ENCODE peak calls at places on chromosomes 3 and 15, in seven cellular contexts. H, I, D, K, U, O and J are unnamed samples. For H3K36me3, the result is how much of the 10 kb centered on the place peaks cover.

GRCh38 chr3:39882111-39882510 is 72.7 kb downstream of the MYRIP start:
- DNase-seq in D (no peak), H (no peak), O (no peak), K (no peak), U (no peak), I (no peak), J (no peak)

GRCh38 chr15:73601449-73602425 is 31.5 kb downstream of the NPTN start:
- DNase-seq in H (peak), U (peak), O (peak), D (peak), I (peak), K (peak), J (no peak)

GRCh38 chr3:32147509-32147908 is 41.1 kb downstream of the GPD1L start:
- DNase-seq in D (no peak), I (no peak), H (no peak), K (peak), U (no peak), O (no peak), J (no peak)

GRCh38 chr3:98817546-98817945 is 54.4 kb downstream of the ST3GAL6 start:
- DNase-seq in H (no peak), D (no peak), O (no peak), I (no peak), K (peak), U (no peak), J (no peak)

GRCh38 chr15:66145242-66146182 is 108.0 kb downstream of the MEGF11 start:
- DNase-seq in K (no peak), O (no peak), H (no peak), U (no peak), D (peak), I (no peak), J (no peak)

GRCh38 chr15:72790302-72790955 is 6.9 kb upstream of the ADPGK start:
- DNase-seq in U (no peak), I (no peak), O (no peak), D (no peak), H (no peak), K (peak), J (no peak)

GRCh38 chr15:96158938-96159337 is 171.6 kb upstream of the NR2F2 start:
- DNase-seq in D (no peak), U (no peak), O (no peak), K (no peak), H (peak), I (no peak), J (no peak)

GRCh38 chr15:70385052-70385451 is 287.3 kb upstream of the TLE3 start:
- DNase-seq in U (no peak), O (no peak), I (no peak), D (no peak), K (no peak), H (no peak), J (no peak)

GRCh38 chr15:46471096-46471495 is 836.3 kb downstream of the SQOR start:
- DNase-seq in I (no peak), H (no peak), K (no peak), O (no peak), U (no peak), D (no peak), J (no peak)

GRCh38 chr3:132726341-132726823 is 4.2 kb upstream of the NPHP3 start:
- DNase-seq in H (no peak), K (peak), I (no peak), O (no peak), U (no peak), D (no peak), J (no peak)

GRCh38 chr3:37016903-37017302 is 23.6 kb downstream of the MLH1 start:
- DNase-seq in K (no peak), H (no peak), D (no peak), I (no peak), O (no peak), U (no peak), J (no peak)

GRCh38 chr3:88235102-88235501 is 85.3 kb downstream of the C3orf38 start:
- DNase-seq in O (no peak), U (no peak), I (no peak), H (no peak), D (no peak), K (no peak), J (no peak)

GRCh38 chr15:94987085-94987484 is 755.7 kb downstream of the MCTP2 start:
- DNase-seq in K (no peak), I (no peak), U (no peak), O (no peak), H (no peak), D (no peak), J (no peak)
- TF ChIP-seq POLR2A in K (no peak), I (no peak), U (no peak), O (no peak), H (no peak), D (no peak), J (no peak)

GRCh38 chr15:68175527-68175926 is 29.6 kb downstream of the CALML4 start:
- DNase-seq in H (no peak), O (no peak), K (no peak), U (no peak), D (no peak), I (no peak), J (no peak)

GRCh38 chr15:68176601-68177000 is 28.5 kb downstream of the CALML4 start:
- DNase-seq in K (no peak), O (no peak), I (no peak), U (no peak), D (no peak), H (no peak), J (no peak)

GRCh38 chr15:68173119-68173518 is 32.0 kb downstream of the CALML4 start:
- DNase-seq in D (no peak), H (no peak), O (no peak), I (no peak), K (no peak), U (no peak), J (no peak)

DNA sequence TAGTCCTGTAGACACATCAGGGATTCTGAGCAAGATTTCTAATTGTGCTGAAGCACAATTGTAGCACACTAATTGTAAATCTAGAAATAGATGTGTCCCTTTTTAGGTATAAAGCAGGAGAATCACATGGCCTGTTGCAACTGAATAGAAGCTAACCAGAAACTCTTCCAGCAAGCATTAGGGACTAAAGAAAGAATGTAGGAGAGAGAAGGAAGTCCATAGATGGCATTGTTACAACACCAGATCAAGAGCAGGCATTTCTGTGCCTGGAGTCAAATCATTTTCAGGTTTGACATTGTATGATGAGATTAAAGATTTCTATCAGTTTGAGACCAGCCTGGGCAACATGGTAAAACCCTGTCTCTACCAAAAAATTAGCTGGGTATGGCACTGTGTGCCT is 27.4 kb downstream of the CALML4 start:
- DNase-seq in H (no peak), K (peak), O (no peak), U (no peak), I (no peak), D (no peak), J (no peak)
- H3K4me3 ChIP-seq in H (no peak), K (no peak), O (no peak), U (no peak), I (no peak), D (no peak), J (no peak)

GRCh38 chr3:5197022-5197421 is 9.5 kb downstream of the EDEM1 start:
- DNase-seq in H (no peak), D (no peak), U (no peak), O (no peak), I (no peak), K (peak), J (no peak)

GRCh38 chr3:5195605-5196004 is 8.1 kb downstream of the EDEM1 start:
- DNase-seq in D (no peak), K (no peak), U (no peak), H (no peak), O (peak), I (no peak), J (no peak)

GRCh38 chr3:5197470-5198312 is 10.2 kb downstream of the EDEM1 start:
- DNase-seq in K (peak), U (no peak), O (no peak), H (no peak), D (no peak), I (no peak), J (no peak)

GRCh38 chr3:5198986-5199731 is 11.7 kb downstream of the EDEM1 start:
- DNase-seq in I (no peak), U (no peak), O (peak), D (no peak), K (no peak), H (no peak), J (no peak)

GRCh38 chr3:5198313-5198677 is 10.8 kb downstream of the EDEM1 start:
- DNase-seq in H (no peak), U (no peak), D (no peak), I (no peak), K (no peak), O (no peak), J (no peak)
- H3K36me3 ChIP-seq in H (under half), U (under half), D (under half), I (under half), K (under half), O (under half), J (under half)

DNA sequence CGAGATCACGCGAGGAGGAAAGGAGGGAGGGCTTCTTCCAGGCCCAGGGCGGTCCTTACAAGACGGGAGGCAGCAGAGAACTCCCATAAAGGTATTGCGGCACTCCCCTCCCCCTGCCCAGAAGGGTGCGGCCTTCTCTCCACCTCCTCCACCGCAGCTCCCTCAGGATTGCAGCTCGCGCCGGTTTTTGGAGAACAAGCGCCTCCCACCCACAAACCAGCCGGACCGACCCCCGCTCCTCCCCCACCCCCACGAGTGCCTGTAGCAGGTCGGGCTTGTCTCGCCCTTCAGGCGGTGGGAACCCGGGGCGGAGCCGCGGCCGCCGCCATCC is 1.1 kb upstream of the SETD5 start:
- DNase-seq in D (peak), O (peak), I (peak), K (peak), H (peak), U (peak), J (peak)
- TF ChIP-seq POLR2A in D (peak), O (peak), I (peak), K (no peak), H (peak), U (peak), J (no peak)

GRCh38 chr3:58534592-58535494 is 2.1 kb downstream of the ACOX2 start:
- DNase-seq in K (no peak), H (no peak), D (no peak), I (no peak), O (no peak), U (no peak), J (no peak)

GRCh38 chr3:58537412-58538301 is 667 bp upstream of the ACOX2 start:
- DNase-seq in U (no peak), D (peak), O (peak), H (no peak), I (no peak), K (no peak), J (peak)

GRCh38 chr3:58535531-58536500 is 1.2 kb downstream of the ACOX2 start:
- DNase-seq in D (peak), K (no peak), O (no peak), I (peak), U (no peak), H (no peak), J (peak)

GRCh38 chr3:58539636-58540035 is 2.6 kb upstream of the ACOX2 start:
- DNase-seq in H (no peak), O (no peak), D (no peak), K (peak), U (no peak), I (no peak), J (no peak)

DNA sequence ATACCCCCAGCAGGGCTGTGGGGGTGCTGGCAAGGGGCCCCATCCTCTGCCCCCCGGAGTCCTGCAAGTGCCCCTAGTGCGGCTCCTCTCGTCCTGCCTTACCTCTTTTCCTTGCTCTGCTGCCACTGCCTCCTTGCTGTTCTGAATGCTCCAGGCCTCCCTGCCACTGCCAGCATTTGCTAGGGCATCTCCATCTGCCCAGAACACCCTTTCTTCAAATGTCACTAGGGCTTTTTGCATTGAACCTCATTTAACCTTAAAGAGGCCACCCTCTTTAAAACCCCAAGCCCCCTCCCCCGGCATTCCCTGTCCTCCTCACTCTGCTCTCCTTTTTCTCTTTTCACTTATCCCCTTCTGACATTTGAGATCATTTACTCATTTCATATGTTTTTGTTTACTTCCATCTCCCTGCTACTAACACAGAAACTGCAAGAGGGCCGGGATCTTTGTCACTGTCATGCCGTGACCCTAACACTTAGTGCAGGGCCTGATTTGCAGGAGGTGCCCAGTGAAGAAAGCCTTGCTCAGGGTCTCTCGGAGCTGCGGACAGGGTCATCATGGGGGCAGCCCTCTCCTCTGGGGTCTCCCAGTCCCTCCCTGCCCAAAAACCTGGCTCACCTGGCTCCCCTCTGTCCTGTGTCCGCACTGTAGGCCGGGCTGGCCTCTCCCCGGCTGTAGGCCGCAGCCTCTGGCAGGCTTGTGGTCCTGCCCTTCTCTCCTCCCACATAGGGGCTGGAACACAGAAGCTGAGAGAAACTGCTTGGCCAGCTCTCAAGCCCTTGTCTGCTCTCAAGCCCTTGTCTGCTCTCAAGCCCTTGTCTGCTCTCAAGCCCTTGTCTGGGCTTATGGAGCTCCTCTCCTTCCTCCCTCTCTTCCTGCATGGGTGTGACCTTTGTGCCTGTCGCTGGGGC is at the start of gene ACOX2:
- DNase-seq in U (peak), O (peak), K (peak), I (peak), D (peak), H (peak), J (peak)
- H3K4me3 ChIP-seq in U (peak), O (peak), K (peak), I (peak), D (no peak), H (peak), J (peak)

DNA sequence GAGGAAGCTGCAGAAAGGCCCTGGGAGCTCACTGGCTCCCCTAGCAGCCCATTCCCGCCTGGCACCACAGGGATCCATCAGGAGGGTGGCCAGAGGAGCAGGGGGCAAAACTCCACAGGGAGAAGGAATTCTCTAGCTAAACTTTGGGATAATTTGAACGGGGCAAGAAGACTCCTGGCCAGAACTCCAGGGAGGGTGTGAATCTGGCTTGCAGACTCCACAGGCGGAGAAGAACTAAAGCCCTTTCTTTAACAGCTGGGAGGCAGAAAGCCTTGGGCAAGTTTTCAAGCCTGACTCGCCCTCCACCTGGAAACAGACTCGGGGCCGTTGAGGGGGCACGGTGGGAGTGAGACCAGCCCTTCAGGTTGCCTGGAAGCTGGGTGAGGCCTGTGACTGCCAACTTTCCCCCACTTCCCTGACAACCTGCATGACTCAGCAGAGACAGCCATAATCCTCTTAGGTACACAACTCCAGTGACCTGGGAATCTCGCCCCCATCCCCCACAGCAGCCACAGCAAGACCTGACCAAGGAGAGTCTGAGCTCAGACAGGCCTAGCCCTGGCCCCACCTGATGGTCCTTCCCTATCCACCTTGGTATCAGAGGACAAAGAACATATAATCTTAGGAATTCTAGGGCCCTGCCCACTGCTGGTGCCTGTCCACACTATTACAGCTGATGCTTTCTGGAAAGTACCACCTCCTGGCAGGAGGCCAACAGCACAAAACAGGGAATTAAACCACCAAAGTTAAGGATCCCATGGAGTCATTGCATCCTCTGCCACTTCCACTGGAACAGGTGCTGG is 28.7 kb downstream of the SLC27A2 start:
- DNase-seq in U (no peak), D (no peak), K (no peak), I (peak), O (no peak), H (no peak), J (peak)
- H3K36me3 ChIP-seq in U (under half), D (under half), K (under half), I (under half), O (under half), H (under half), J (under half)